ENCODE peak calls at places on chromosome 14, in six cellular contexts. C is tibial nerve, K is aorta, U is OCI-LY7, V is PC-3, G is endothelial cell of umbilical vein. J is an unnamed sample.

GRCh38 chr14:29919845-29920244 is 7.8 kb downstream of the PRKD1 start:
- DNase-seq in U (no peak), K (no peak), G (no peak), V (no peak), C (no peak), J (no peak)

GRCh38 chr14:85461432-85462133 is 68.4 kb upstream of the FLRT2 start:
- DNase-seq in K (no peak), C (no peak), V (no peak), G (peak; percentile 28), U (no peak), J (no peak)

GRCh38 chr14:50658203-50658602 is 9.9 kb downstream of the SAV1 start:
- DNase-seq in K (no peak), U (no peak), V (peak; percentile 38), G (peak; percentile 86), C (no peak), J (no peak)

GRCh38 chr14:101780887-101781239 is 19.4 kb downstream of the PPP2R5C start:
- DNase-seq in C (no peak), V (no peak), U (no peak), G (no peak), K (peak; percentile 68), J (no peak)

GRCh38 chr14:96730386-96730785 is 66.8 kb upstream of the VRK1 start:
- DNase-seq in U (no peak), G (no peak), C (no peak), K (no peak), V (no peak), J (no peak)

GRCh38 chr14:89325959-89326358 is 91.1 kb downstream of the FOXN3 start:
- DNase-seq in U (no peak), V (no peak), K (no peak), G (no peak), C (no peak), J (no peak)

GRCh38 chr14:28765907-28766504 is 581 bp upstream of the FOXG1 start:
- DNase-seq in V (no peak), G (no peak), U (no peak), K (no peak), C (no peak), J (no peak)

GRCh38 chr14:75427482-75428229 is at the start of gene JDP2:
- DNase-seq in C (peak; percentile 96), K (peak; percentile 98), V (peak; percentile 37), G (peak; percentile 57), U (peak; percentile 80), J (peak; percentile 97)

GRCh38 chr14:40216976-40217375 is 784.7 kb upstream of the FBXO33 start:
- DNase-seq in K (peak; percentile 61), C (no peak), G (no peak), U (no peak), V (no peak), J (peak; percentile 65)

GRCh38 chr14:49641697-49642129 is 6.7 kb upstream of the DNAAF2 start:
- DNase-seq in V (peak; percentile 46), G (no peak), K (no peak), C (no peak), U (no peak), J (no peak)

GRCh38 chr14:95597784-95598204 is 62.9 kb downstream of the GLRX5 start:
- DNase-seq in V (no peak), G (no peak), U (no peak), C (no peak), K (no peak), J (peak; percentile 73)

GRCh38 chr14:50469982-50470381 is 62.4 kb downstream of the MAP4K5 start:
- DNase-seq in U (no peak), V (peak; percentile 22), K (no peak), C (no peak), G (no peak), J (no peak)

GRCh38 chr14:58969951-58970751 is 218.3 kb upstream of the DAAM1 start:
- DNase-seq in U (no peak), C (no peak), V (no peak), K (no peak), G (no peak), J (no peak)

GRCh38 chr14:26598672-26599131 is 869 bp upstream of the NOVA1 start:
- DNase-seq in K (no peak), U (no peak), C (peak; percentile 26), V (no peak), G (no peak), J (no peak)

GRCh38 chr14:99531221-99532096 is 50.2 kb downstream of the CCNK start:
- DNase-seq in K (no peak), V (no peak), C (no peak), U (no peak), G (peak; percentile 95), J (no peak)

GRCh38 chr14:52545584-52546317 is 6.6 kb downstream of the TXNDC16 start:
- DNase-seq in G (no peak), C (no peak), K (no peak), V (no peak), U (peak; percentile 74), J (no peak)

DNA sequence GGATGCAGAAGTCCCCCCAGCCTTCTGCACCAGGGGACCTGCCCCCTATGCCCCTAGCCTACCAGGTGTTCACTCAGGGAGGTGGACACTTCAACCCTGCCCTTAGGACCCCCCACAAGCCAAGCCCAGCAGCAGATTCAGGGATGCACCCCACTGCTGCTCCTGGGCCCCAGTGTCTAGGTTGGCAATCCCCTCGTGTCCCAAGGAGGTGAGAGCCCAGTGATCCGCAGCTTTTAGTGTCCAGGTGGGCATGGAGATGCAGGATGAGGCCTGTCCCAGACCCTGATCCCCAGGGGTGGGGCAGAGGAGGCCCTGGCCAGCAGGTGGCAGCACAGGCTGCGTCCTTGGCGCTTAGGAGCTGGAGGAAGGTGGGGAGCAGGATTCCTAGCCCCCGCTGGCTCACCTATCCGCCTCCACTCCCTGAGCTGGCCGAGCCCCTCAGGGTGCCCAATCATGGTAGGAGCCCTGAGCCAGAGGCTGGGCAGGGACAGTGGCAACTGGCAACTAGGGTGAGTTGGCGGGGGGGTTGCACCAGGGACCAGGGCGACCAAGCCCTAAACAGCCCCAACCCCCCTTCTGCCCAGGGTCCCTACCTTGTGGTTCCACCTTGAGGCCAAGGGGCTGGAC is 4.1 kb downstream of the CKB start:
- DNase-seq in K (peak; percentile 90), C (peak; percentile 69), G (peak; percentile 32), U (peak; percentile 66), V (peak; percentile 71), J (peak; percentile 87)
- H3K4me1 ChIP-seq in K (no peaks in the 10 kb centered on the region), C (peaks cover 69% of the 10 kb centered on the region), G (peaks cover 14% of the 10 kb centered on the region), U (peaks cover 17% of the 10 kb centered on the region), V (peaks cover 9% of the 10 kb centered on the region), J (peaks cover 27% of the 10 kb centered on the region)

GRCh38 chr14:22493753-22494152 is 95.3 kb downstream of the DAD1 start:
- DNase-seq in C (no peak), U (no peak), G (no peak), V (no peak), K (no peak), J (no peak)
- H3K4me3 ChIP-seq in C (no peak overlapping the region), U (peak overlapping the region; percentile 46), G (no peak overlapping the region), V (no peak overlapping the region), K (no peak overlapping the region), J (no peak overlapping the region)

GRCh38 chr14:98173291-98173690 is 1098.7 kb downstream of the BCL11B start:
- DNase-seq in G (no peak), V (no peak), C (no peak), K (no peak), U (no peak), J (no peak)
- H3K4me1 ChIP-seq in G (no peaks in the 10 kb centered on the region), V (no peaks in the 10 kb centered on the region), C (no peaks in the 10 kb centered on the region), K (no peaks in the 10 kb centered on the region), U (no peaks in the 10 kb centered on the region), J (no peaks in the 10 kb centered on the region)

DNA sequence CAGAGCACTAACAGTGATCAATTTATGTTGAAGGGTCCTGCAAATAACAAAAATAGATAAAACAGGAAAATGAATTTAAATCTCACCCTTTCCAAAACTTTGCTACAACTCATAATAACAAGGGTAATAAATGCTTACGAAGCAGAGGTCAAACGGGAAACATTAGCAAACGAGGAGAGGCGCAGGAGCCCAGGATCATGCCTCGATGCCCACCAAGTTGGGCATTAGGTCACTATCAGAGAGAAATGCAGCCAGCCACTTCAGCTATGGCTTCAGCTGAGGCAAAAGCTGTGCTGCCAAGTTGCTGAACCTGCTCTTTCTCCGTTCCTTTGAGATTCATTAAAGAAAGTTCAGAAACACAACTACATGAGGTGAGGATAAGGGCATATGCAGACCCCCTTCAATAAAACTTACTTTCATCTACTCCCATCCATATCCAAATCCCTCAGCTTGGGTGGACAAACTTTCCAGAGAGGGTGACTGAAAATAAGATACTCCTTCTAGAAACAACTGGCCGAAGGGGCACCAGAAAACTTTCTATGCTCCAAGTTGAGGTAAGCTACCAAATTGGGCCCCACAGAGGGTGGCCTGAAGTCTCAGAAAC is 7.9 kb downstream of the NKX2-1 start:
- DNase-seq in K (no peak), C (no peak), G (no peak), V (no peak), U (no peak), J (no peak)
- H3K4me3 ChIP-seq in K (no peak overlapping the region), C (no peak overlapping the region), G (no peak overlapping the region), V (no peak overlapping the region), U (no peak overlapping the region), J (no peak overlapping the region)

DNA sequence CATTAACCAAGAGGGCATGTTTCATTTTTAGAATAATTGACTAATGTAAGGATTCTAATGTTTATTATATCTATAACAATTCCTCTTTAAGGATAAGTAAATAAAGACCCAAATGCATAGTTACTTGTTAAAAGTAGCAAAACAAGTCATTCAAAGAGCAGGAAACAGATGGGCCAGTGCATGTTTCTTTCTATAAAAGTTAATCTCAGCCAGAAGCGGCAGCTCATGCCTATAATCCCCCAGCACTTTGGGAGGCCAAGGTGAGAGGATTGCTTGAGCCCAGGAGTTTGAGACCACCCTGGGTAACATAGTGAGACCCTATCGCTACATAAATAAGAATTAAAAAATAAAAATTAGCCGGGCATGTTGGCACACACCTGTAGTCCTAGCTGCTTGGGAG is 391.0 kb upstream of the RGS6 start:
- DNase-seq in C (no peak), G (peak; percentile 56), K (no peak), V (no peak), U (no peak), J (no peak)
- H3K4me1 ChIP-seq in C (peaks cover 48% of the 10 kb centered on the region), G (peaks cover 17% of the 10 kb centered on the region), K (peaks cover 5% of the 10 kb centered on the region), V (no peaks in the 10 kb centered on the region), U (peaks cover 28% of the 10 kb centered on the region), J (no peaks in the 10 kb centered on the region)

DNA sequence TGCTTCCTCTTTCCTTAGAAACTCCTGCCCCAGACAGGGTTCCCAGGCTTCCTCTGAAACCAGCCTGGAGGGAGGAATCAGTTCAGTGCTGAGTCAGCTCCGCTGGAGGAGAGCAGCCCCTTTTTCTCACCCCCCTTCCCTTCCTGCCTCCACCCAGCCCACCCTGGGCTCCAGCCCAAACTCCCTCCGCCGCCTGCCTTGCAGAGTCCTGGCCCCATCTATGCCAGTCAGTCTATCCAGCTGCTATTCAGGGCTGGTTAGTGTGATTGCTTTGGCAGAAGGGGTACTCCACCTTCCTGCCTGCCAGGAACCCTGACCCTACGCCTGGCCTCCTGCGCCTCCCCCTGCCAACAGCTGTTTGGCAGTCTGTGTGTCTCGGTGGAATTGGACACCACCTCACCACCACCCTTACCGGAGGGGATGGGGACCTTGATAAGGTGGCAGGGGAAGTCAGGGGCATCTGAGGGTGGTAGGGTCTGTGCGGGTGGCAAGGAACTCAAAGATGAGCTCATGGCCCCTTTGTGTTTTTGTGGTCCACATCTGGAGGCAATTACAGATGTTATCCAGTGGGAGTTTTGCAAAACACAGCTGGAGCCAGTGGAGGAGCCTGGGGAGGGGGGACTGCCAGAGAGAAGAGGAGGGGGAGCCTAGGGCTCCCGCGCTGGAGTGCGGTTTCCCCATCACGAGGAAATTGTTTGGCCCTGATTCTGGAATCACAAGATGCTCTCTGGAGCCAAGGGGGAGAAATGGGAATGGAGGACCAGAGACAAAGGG is 12.2 kb downstream of the MMP14 start:
- DNase-seq in G (peak; percentile 88), U (no peak), C (peak; percentile 70), K (peak; percentile 93), V (no peak), J (peak; percentile 84)
- H3K4me3 ChIP-seq in G (no peak overlapping the region), U (no peak overlapping the region), C (no peak overlapping the region), K (no peak overlapping the region), V (no peak overlapping the region), J (no peak overlapping the region)